ENCODE peak calls at places on chromosomes 11 and 22, in nine cellular contexts. E is COLO829; S is stomach; O is stimulated activated CD4-positive, alpha-beta T cell treated with anti-CD3 and anti-CD28 coated beads, TNF-alpha, amount 100 ng/mL, for 1 hour; F is astrocyte of the spinal cord; K is stimulated activated CD8-positive, alpha-beta memory T cell treated with anti-CD3 and anti-CD28 coated beads, Interleukin-2, amount 100 ng/mL, for 48 hours; B is activated CD8-positive, alpha-beta T cell treated with anti-CD3 and anti-CD28 coated beads for 36 hours; I is fibroblast of villous mesenchyme; Z is activated effector memory CD4-positive, alpha-beta T cell treated with anti-CD3 and anti-CD28 coated beads, Interleukin-2, amount 50 U/mL, for 16 hours. Y is an unnamed sample.

GRCh38 chr22:41132555-41132954 is 40.2 kb downstream of the EP300 start:
- DNase-seq in E (no peak), K (no peak), B (no peak), O (no peak), Z (no peak), I (no peak), F (no peak), S (no peak), Y (no peak)

GRCh38 chr11:101327908-101328307 is 198.3 kb upstream of the PGR start:
- DNase-seq in S (no peak), Z (no peak), O (no peak), F (no peak), E (no peak), K (no peak), I (peak), B (no peak), Y (no peak)

GRCh38 chr11:134170909-134171281 is 52.9 kb downstream of the NCAPD3 start:
- DNase-seq in E (no peak), F (no peak), Z (no peak), I (peak), O (no peak), S (no peak), B (no peak), K (no peak), Y (no peak)

GRCh38 chr11:76400967-76401366 is 19.8 kb downstream of the GVQW3 start:
- DNase-seq in I (no peak), S (no peak), F (no peak), E (no peak), B (no peak), O (no peak), K (no peak), Z (no peak), Y (no peak)

GRCh38 chr11:65489706-65490310 is 9.0 kb upstream of the MALAT1 start:
- DNase-seq in K (no peak), F (peak), O (no peak), E (no peak), Z (peak), B (no peak), I (no peak), S (peak), Y (peak)

GRCh38 chr11:70095541-70096252 is 17.6 kb downstream of the ANO1 start:
- DNase-seq in O (no peak), I (peak), F (no peak), E (no peak), K (no peak), Z (no peak), S (no peak), B (no peak), Y (no peak)

GRCh38 chr11:29306527-29306926 is 710.3 kb downstream of the KCNA4 start:
- DNase-seq in Z (no peak), S (no peak), K (no peak), B (no peak), I (peak), E (peak), F (peak), O (no peak), Y (no peak)

GRCh38 chr11:20555783-20556182 is 43.6 kb upstream of the SLC6A5 start:
- DNase-seq in E (no peak), O (no peak), I (no peak), Z (no peak), B (no peak), S (no peak), K (no peak), F (no peak), Y (no peak)

GRCh38 chr11:115247404-115247803 is 256.8 kb downstream of the CADM1 start:
- DNase-seq in O (no peak), I (no peak), S (no peak), K (no peak), E (no peak), F (peak), Z (no peak), B (no peak), Y (no peak)

GRCh38 chr22:44892803-44893730 is 116.7 kb downstream of the PHF21B start:
- DNase-seq in B (no peak), K (no peak), E (no peak), S (no peak), F (no peak), I (no peak), O (no peak), Z (no peak), Y (peak)

GRCh38 chr22:39478461-39478860 is 21.6 kb downstream of the MGAT3 start:
- DNase-seq in Z (no peak), S (peak), F (no peak), O (no peak), K (no peak), I (no peak), B (peak), E (peak), Y (no peak)

GRCh38 chr22:26968873-26969272 is 311.5 kb downstream of the MIAT start:
- DNase-seq in O (no peak), K (no peak), E (no peak), I (no peak), Z (no peak), B (no peak), S (no peak), F (no peak), Y (no peak)

GRCh38 chr22:25177226-25177625 is 22.4 kb upstream of the CRYBB3 start:
- DNase-seq in F (no peak), K (no peak), S (no peak), B (no peak), E (no peak), O (no peak), Z (no peak), I (no peak), Y (no peak)

GRCh38 chr22:45159652-45160462 is 3.9 kb upstream of the NUP50 start:
- DNase-seq in E (peak), K (no peak), O (no peak), F (no peak), Z (no peak), I (peak), B (no peak), S (peak), Y (peak)

GRCh38 chr11:4983851-4984250 is 10.8 kb upstream of the OR51L1 start:
- DNase-seq in B (no peak), F (no peak), Z (no peak), I (no peak), K (no peak), E (no peak), S (no peak), O (no peak), Y (no peak)

GRCh38 chr11:10493041-10493663 is 38.1 kb downstream of the AMPD3 start:
- DNase-seq in F (no peak), I (no peak), K (no peak), S (no peak), O (no peak), E (no peak), B (no peak), Z (peak), Y (no peak)

Y was measured in transverse colon.